ENCODE peak calls at places on chromosomes 6 and 20, in eight cellular contexts. X is suprapubic skin, R is GM10248, Z is dermis blood vessel endothelial cell, M is AG20443, Y is Daoy, H is fibroblast of lung, U is EL. P is an unnamed sample.

GRCh38 chr6:34462561-34462971 is 3.3 kb upstream of the PACSIN1 start:
- DNase-seq in Z (no peak), M (peak; percentile 40), R (no peak), U (peak; percentile 57), H (no peak), X (no peak), Y (peak; percentile 65), P (peak; percentile 35)

GRCh38 chr6:157631388-157631787 is 191.7 kb upstream of the SNX9 start:
- DNase-seq in X (no peak), Z (no peak), R (no peak), U (no peak), M (peak; percentile 38), Y (peak; percentile 23), H (peak; percentile 78), P (no peak)

GRCh38 chr6:56720882-56721281 is 78.2 kb upstream of the DST start:
- DNase-seq in H (no peak), Y (no peak), Z (no peak), U (no peak), M (no peak), X (no peak), R (no peak), P (no peak)

GRCh38 chr20:35146299-35146921 is 726 bp downstream of the EDEM2 start:
- DNase-seq in Y (peak; percentile 23), M (peak; percentile 43), U (peak; percentile 49), R (no peak), H (no peak), Z (peak; percentile 55), X (no peak), P (peak; percentile 26)

GRCh38 chr20:46414608-46415007 is 8.2 kb upstream of the ELMO2 start:
- DNase-seq in H (no peak), M (no peak), Y (no peak), R (no peak), U (no peak), X (no peak), Z (no peak), P (no peak)

GRCh38 chr6:9540534-9541126 is 874.2 kb downstream of the TFAP2A start:
- DNase-seq in Y (peak; percentile 68), M (peak; percentile 53), Z (peak; percentile 76), R (peak; percentile 19), X (no peak), U (peak; percentile 72), H (peak; percentile 49), P (peak; percentile 50)

GRCh38 chr20:10793741-10794140 is 119.9 kb upstream of the JAG1 start:
- DNase-seq in X (no peak), H (no peak), Z (no peak), U (no peak), Y (no peak), M (no peak), R (no peak), P (no peak)

GRCh38 chr20:63509088-63509564 is 10.2 kb upstream of the EEF1A2 start:
- DNase-seq in R (no peak), Y (no peak), X (no peak), M (no peak), Z (no peak), U (no peak), H (no peak), P (no peak)

GRCh38 chr6:6758915-6759654 is 170.6 kb downstream of the LY86 start:
- DNase-seq in Y (peak; percentile 44), R (peak; percentile 81), H (peak; percentile 63), X (no peak), M (peak; percentile 75), U (peak; percentile 67), Z (peak; percentile 86), P (peak; percentile 76)

GRCh38 chr6:9647599-9647998 is 767.3 kb downstream of the TFAP2A start:
- DNase-seq in H (peak; percentile 75), X (no peak), Z (peak; percentile 30), M (no peak), Y (peak; percentile 45), R (no peak), U (peak; percentile 83), P (no peak)

GRCh38 chr20:37943033-37943432 is 40.1 kb downstream of the VSTM2L start:
- DNase-seq in Z (no peak), H (no peak), X (peak; percentile 45), R (no peak), U (no peak), M (no peak), Y (peak; percentile 19), P (no peak)

GRCh38 chr6:39335780-39336541 is 13.5 kb upstream of the KCNK16 start:
- DNase-seq in U (peak; percentile 37), Z (no peak), R (no peak), Y (peak; percentile 49), H (no peak), X (no peak), M (peak; percentile 47), P (peak; percentile 63)

GRCh38 chr6:136192917-136193316 is 57.2 kb downstream of the MTFR2 start:
- DNase-seq in Z (no peak), H (no peak), X (no peak), R (no peak), U (no peak), Y (no peak), M (no peak), P (no peak)

GRCh38 chr20:43681468-43681942 is 14.6 kb downstream of the MYBL2 start:
- DNase-seq in U (no peak), H (no peak), M (no peak), Y (no peak), Z (no peak), X (no peak), R (peak; percentile 31), P (peak; percentile 50)

GRCh38 chr6:45650527-45651135 is 272.9 kb upstream of the SUPT3H start:
- DNase-seq in H (peak; percentile 98), R (no peak), Y (peak; percentile 96), M (peak; percentile 74), X (no peak), U (peak; percentile 98), Z (peak; percentile 90), P (peak; percentile 75)

GRCh38 chr6:1263850-1264377 is 48.0 kb upstream of the FOXQ1 start:
- DNase-seq in M (no peak), Y (no peak), R (no peak), X (no peak), U (no peak), Z (no peak), H (no peak), P (no peak)

GRCh38 chr6:150006961-150007464 is 18.3 kb downstream of the RAET1L start:
- DNase-seq in M (peak; percentile 51), Z (peak; percentile 53), R (peak; percentile 58), U (peak; percentile 21), X (no peak), H (no peak), Y (peak; percentile 49), P (no peak)

GRCh38 chr20:36086767-36087166 is 67.8 kb upstream of the EPB41L1 start:
- DNase-seq in M (no peak), X (no peak), U (no peak), Z (no peak), H (no peak), R (no peak), Y (peak; percentile 26), P (no peak)

GRCh38 chr6:15841937-15842698 is 179.3 kb upstream of the DTNBP1 start:
- DNase-seq in X (no peak), M (no peak), H (no peak), Y (no peak), Z (no peak), R (no peak), U (no peak), P (no peak)

GRCh38 chr6:41488392-41489129 is 57.6 kb upstream of the FOXP4 start:
- DNase-seq in M (peak; percentile 82), H (peak; percentile 95), X (no peak), Y (peak; percentile 97), Z (peak; percentile 34), U (peak; percentile 89), R (peak; percentile 70), P (peak; percentile 89)

GRCh38 chr6:144898052-144898689 is 613.0 kb downstream of the UTRN start:
- DNase-seq in H (peak; percentile 82), Y (peak; percentile 69), Z (peak; percentile 30), R (no peak), M (no peak), U (peak; percentile 69), X (no peak), P (peak; percentile 27)

GRCh38 chr20:2874456-2874855 is 1.2 kb downstream of the PTPRA start:
- DNase-seq in Y (peak; percentile 11), M (no peak), X (no peak), Z (peak; percentile 18), R (peak; percentile 12), H (no peak), U (peak; percentile 29), P (no peak)

GRCh38 chr6:150417899-150418824 is 49.4 kb downstream of the IYD start:
- DNase-seq in H (peak; percentile 89), U (peak; percentile 68), Z (peak; percentile 92), R (peak; percentile 72), X (no peak), Y (peak; percentile 83), M (peak; percentile 77), P (peak; percentile 85)

GRCh38 chr6:21666200-21666671 is 72.7 kb downstream of the SOX4 start:
- DNase-seq in M (peak; percentile 35), U (no peak), Y (peak; percentile 30), H (peak; percentile 34), R (peak; percentile 26), Z (peak; percentile 37), X (no peak), P (peak; percentile 5)

GRCh38 chr6:98039443-98039842 is 756.4 kb upstream of the MMS22L start:
- DNase-seq in X (no peak), H (no peak), R (no peak), Z (no peak), M (no peak), U (no peak), Y (no peak), P (no peak)

GRCh38 chr6:33590531-33591198 is 10.6 kb upstream of the BAK1 start:
- DNase-seq in X (no peak), Z (no peak), M (peak; percentile 67), U (peak; percentile 19), Y (peak; percentile 41), R (no peak), H (no peak), P (no peak)

GRCh38 chr6:111957623-111958315 is 84.5 kb upstream of the FYN start:
- DNase-seq in R (no peak), Z (no peak), H (peak; percentile 39), U (peak; percentile 17), Y (peak; percentile 31), X (no peak), M (no peak), P (no peak)

GRCh38 chr6:118288355-118289124 is 259.6 kb upstream of the PLN start:
- DNase-seq in R (no peak), Z (peak; percentile 76), H (peak; percentile 41), X (no peak), M (no peak), U (peak; percentile 30), Y (peak; percentile 6), P (peak; percentile 4)

GRCh38 chr6:46170357-46171289 is at the start of gene ENPP5:
- DNase-seq in H (peak; percentile 28), R (peak; percentile 88), Z (no peak), U (peak; percentile 5), Y (peak; percentile 92), X (peak; percentile 84), M (peak; percentile 52), P (peak; percentile 48)

P was measured in AG08395.